ENCODE peak calls at places on chromosomes 7 and 10, in seven cellular contexts. One of them, this sample, is unnamed. For H3K9me3 and H3K4me1, the result is how much of the 10 kb centered on the place peaks cover.

GRCh38 chr7:138358850-138359341 is 101.2 kb upstream of the TRIM24 start:
- DNase-seq in neuronal stem cell: no peak
- DNase-seq in CD8-positive, alpha-beta memory T cell: no peak
- DNase-seq in stomach: no peak
- DNase-seq in tibial artery: no peak
- DNase-seq in heart right ventricle: no peak
- DNase-seq in tibial nerve: no peak
- DNase-seq in this sample: no peak

GRCh38 chr7:155000795-155001194 is 2.1 kb downstream of the PAXIP1 start:
- DNase-seq in neuronal stem cell: no peak
- DNase-seq in CD8-positive, alpha-beta memory T cell: no peak
- DNase-seq in stomach: no peak
- DNase-seq in tibial artery: no peak
- DNase-seq in heart right ventricle: no peak
- DNase-seq in tibial nerve: no peak
- DNase-seq in this sample: no peak

GRCh38 chr7:95899919-95900513 is 127.7 kb downstream of the DYNC1I1 start:
- DNase-seq in neuronal stem cell: no peak
- DNase-seq in CD8-positive, alpha-beta memory T cell: no peak
- DNase-seq in stomach: no peak
- DNase-seq in tibial artery: no peak
- DNase-seq in heart right ventricle: no peak
- DNase-seq in tibial nerve: no peak
- DNase-seq in this sample: no peak

GRCh38 chr10:112732277-112732891 is 217.7 kb upstream of the TCF7L2 start:
- DNase-seq in neuronal stem cell: peak
- DNase-seq in CD8-positive, alpha-beta memory T cell: no peak
- DNase-seq in stomach: no peak
- DNase-seq in tibial artery: no peak
- DNase-seq in heart right ventricle: no peak
- DNase-seq in tibial nerve: no peak
- DNase-seq in this sample: no peak

GRCh38 chr7:117402109-117402508 is 25.2 kb downstream of the ASZ1 start:
- DNase-seq in neuronal stem cell: no peak
- DNase-seq in CD8-positive, alpha-beta memory T cell: no peak
- DNase-seq in stomach: no peak
- DNase-seq in tibial artery: no peak
- DNase-seq in heart right ventricle: no peak
- DNase-seq in tibial nerve: no peak
- DNase-seq in this sample: no peak

GRCh38 chr10:24465899-24466615 is 257.1 kb downstream of the KIAA1217 start:
- DNase-seq in neuronal stem cell: no peak
- DNase-seq in CD8-positive, alpha-beta memory T cell: no peak
- DNase-seq in stomach: peak
- DNase-seq in tibial artery: no peak
- DNase-seq in heart right ventricle: no peak
- DNase-seq in tibial nerve: no peak
- DNase-seq in this sample: no peak

GRCh38 chr7:66837007-66837406 is 84.0 kb upstream of the TMEM248 start:
- DNase-seq in neuronal stem cell: no peak
- DNase-seq in CD8-positive, alpha-beta memory T cell: no peak
- DNase-seq in stomach: peak
- DNase-seq in tibial artery: no peak
- DNase-seq in heart right ventricle: no peak
- DNase-seq in tibial nerve: no peak
- DNase-seq in this sample: no peak

GRCh38 chr10:70693619-70694286 is 21.4 kb downstream of the ADAMTS14 start:
- DNase-seq in neuronal stem cell: no peak
- DNase-seq in CD8-positive, alpha-beta memory T cell: no peak
- DNase-seq in stomach: no peak
- DNase-seq in tibial artery: no peak
- DNase-seq in heart right ventricle: peak
- DNase-seq in tibial nerve: peak
- DNase-seq in this sample: no peak

GRCh38 chr10:61325596-61325995 is 127.6 kb downstream of the TMEM26 start:
- DNase-seq in neuronal stem cell: no peak
- DNase-seq in CD8-positive, alpha-beta memory T cell: no peak
- DNase-seq in stomach: no peak
- DNase-seq in tibial artery: no peak
- DNase-seq in heart right ventricle: no peak
- DNase-seq in tibial nerve: no peak
- DNase-seq in this sample: no peak

GRCh38 chr10:58189269-58189668 is 78.4 kb downstream of the IPMK start:
- DNase-seq in neuronal stem cell: no peak
- DNase-seq in CD8-positive, alpha-beta memory T cell: no peak
- DNase-seq in stomach: no peak
- DNase-seq in tibial artery: no peak
- DNase-seq in heart right ventricle: no peak
- DNase-seq in tibial nerve: no peak
- DNase-seq in this sample: no peak

GRCh38 chr10:84138478-84139125 is 707 bp upstream of the GHITM start:
- DNase-seq in neuronal stem cell: no peak
- DNase-seq in CD8-positive, alpha-beta memory T cell: peak
- DNase-seq in stomach: peak
- DNase-seq in tibial artery: no peak
- DNase-seq in heart right ventricle: peak
- DNase-seq in tibial nerve: no peak
- DNase-seq in this sample: no peak

GRCh38 chr7:44787041-44787440 is 9.4 kb upstream of the PPIA start:
- DNase-seq in neuronal stem cell: no peak
- DNase-seq in CD8-positive, alpha-beta memory T cell: no peak
- DNase-seq in stomach: no peak
- DNase-seq in tibial artery: no peak
- DNase-seq in heart right ventricle: no peak
- DNase-seq in tibial nerve: no peak
- DNase-seq in this sample: no peak

GRCh38 chr7:131235489-131236317 is 92.0 kb upstream of the MKLN1 start:
- DNase-seq in neuronal stem cell: no peak
- DNase-seq in CD8-positive, alpha-beta memory T cell: peak
- DNase-seq in stomach: peak
- DNase-seq in tibial artery: no peak
- DNase-seq in heart right ventricle: no peak
- DNase-seq in tibial nerve: no peak
- DNase-seq in this sample: peak

GRCh38 chr10:131272897-131273451 is 38.5 kb downstream of the TCERG1L start:
- DNase-seq in neuronal stem cell: no peak
- DNase-seq in CD8-positive, alpha-beta memory T cell: peak
- DNase-seq in stomach: no peak
- DNase-seq in tibial artery: no peak
- DNase-seq in heart right ventricle: no peak
- DNase-seq in tibial nerve: no peak
- DNase-seq in this sample: no peak

GRCh38 chr10:118101501-118101900 is 54.8 kb upstream of the RAB11FIP2 start:
- DNase-seq in neuronal stem cell: no peak
- DNase-seq in CD8-positive, alpha-beta memory T cell: no peak
- DNase-seq in stomach: no peak
- DNase-seq in tibial artery: no peak
- DNase-seq in heart right ventricle: no peak
- DNase-seq in tibial nerve: no peak
- DNase-seq in this sample: no peak

GRCh38 chr10:3746634-3747033 is 38.4 kb downstream of the KLF6 start:
- DNase-seq in neuronal stem cell: no peak
- DNase-seq in CD8-positive, alpha-beta memory T cell: no peak
- DNase-seq in stomach: no peak
- DNase-seq in tibial artery: no peak
- DNase-seq in heart right ventricle: no peak
- DNase-seq in tibial nerve: no peak
- DNase-seq in this sample: no peak

GRCh38 chr7:67341153-67341768 is 344.6 kb downstream of the TYW1 start:
- DNase-seq in neuronal stem cell: no peak
- DNase-seq in CD8-positive, alpha-beta memory T cell: no peak
- DNase-seq in stomach: no peak
- DNase-seq in tibial artery: no peak
- DNase-seq in heart right ventricle: no peak
- DNase-seq in tibial nerve: no peak
- DNase-seq in this sample: no peak

GRCh38 chr7:32248505-32248904 is 178.3 kb upstream of the PDE1C start:
- DNase-seq in neuronal stem cell: no peak
- DNase-seq in CD8-positive, alpha-beta memory T cell: no peak
- DNase-seq in stomach: no peak
- DNase-seq in tibial artery: no peak
- DNase-seq in heart right ventricle: no peak
- DNase-seq in tibial nerve: no peak
- DNase-seq in this sample: no peak

GRCh38 chr10:5165738-5166137 is 19.2 kb downstream of the AKR1C8 start:
- DNase-seq in neuronal stem cell: no peak
- DNase-seq in CD8-positive, alpha-beta memory T cell: no peak
- DNase-seq in stomach: no peak
- DNase-seq in tibial artery: no peak
- DNase-seq in heart right ventricle: no peak
- DNase-seq in tibial nerve: no peak
- DNase-seq in this sample: no peak
- H3K9me3 ChIP-seq in neuronal stem cell: under half
- H3K9me3 ChIP-seq in CD8-positive, alpha-beta memory T cell: under half
- H3K9me3 ChIP-seq in stomach: half or more
- H3K9me3 ChIP-seq in tibial artery: under half
- H3K9me3 ChIP-seq in heart right ventricle: under half
- H3K9me3 ChIP-seq in tibial nerve: half or more
- H3K9me3 ChIP-seq in this sample: under half

GRCh38 chr10:66880292-66880691 is 45.5 kb upstream of the LRRTM3 start:
- DNase-seq in neuronal stem cell: no peak
- DNase-seq in CD8-positive, alpha-beta memory T cell: no peak
- DNase-seq in stomach: no peak
- DNase-seq in tibial artery: no peak
- DNase-seq in heart right ventricle: no peak
- DNase-seq in tibial nerve: no peak
- DNase-seq in this sample: no peak
- H3K27ac ChIP-seq in neuronal stem cell: no peak
- H3K27ac ChIP-seq in CD8-positive, alpha-beta memory T cell: no peak
- H3K27ac ChIP-seq in stomach: no peak
- H3K27ac ChIP-seq in tibial artery: no peak
- H3K27ac ChIP-seq in heart right ventricle: peak
- H3K27ac ChIP-seq in tibial nerve: no peak
- H3K27ac ChIP-seq in this sample: no peak

GRCh38 chr10:71750986-71751385 is 22.3 kb downstream of the VSIR start:
- DNase-seq in neuronal stem cell: no peak
- DNase-seq in CD8-positive, alpha-beta memory T cell: no peak
- DNase-seq in stomach: no peak
- DNase-seq in tibial artery: no peak
- DNase-seq in heart right ventricle: no peak
- DNase-seq in tibial nerve: no peak
- DNase-seq in this sample: no peak
- H3K4me1 ChIP-seq in neuronal stem cell: under half
- H3K4me1 ChIP-seq in CD8-positive, alpha-beta memory T cell: half or more
- H3K4me1 ChIP-seq in stomach: half or more
- H3K4me1 ChIP-seq in tibial artery: under half
- H3K4me1 ChIP-seq in heart right ventricle: half or more
- H3K4me1 ChIP-seq in tibial nerve: half or more
- H3K4me1 ChIP-seq in this sample: under half

DNA sequence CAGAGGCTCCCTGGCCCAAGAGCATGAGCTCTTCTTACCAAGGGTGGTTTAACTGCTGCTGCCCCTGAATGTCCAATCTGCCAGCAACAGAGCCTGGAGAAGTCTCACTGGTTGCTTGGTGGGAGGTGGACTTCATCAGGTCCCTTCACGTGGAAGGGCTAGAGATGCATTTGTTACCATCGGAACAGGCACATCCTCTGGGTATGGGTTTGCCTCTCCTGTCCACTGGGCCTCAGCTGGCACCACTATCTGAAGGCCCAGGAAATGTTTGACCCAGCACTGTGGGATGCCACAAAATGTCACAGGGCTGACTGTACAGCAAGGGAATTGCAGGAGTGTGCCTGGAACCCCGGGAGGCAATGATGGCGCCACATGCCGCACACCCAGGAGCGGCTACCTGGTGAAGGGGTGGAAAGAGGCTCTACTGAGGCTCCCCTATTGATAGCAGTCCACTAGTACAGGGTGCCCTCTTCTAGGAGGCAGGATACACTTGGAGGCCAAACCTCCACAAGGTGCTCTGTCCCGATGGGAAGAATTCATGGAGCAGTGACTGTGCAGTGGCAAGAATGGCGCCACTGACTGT is 603.1 kb upstream of the MGMT start:
- DNase-seq in neuronal stem cell: no peak
- DNase-seq in CD8-positive, alpha-beta memory T cell: no peak
- DNase-seq in stomach: no peak
- DNase-seq in tibial artery: no peak
- DNase-seq in heart right ventricle: no peak
- DNase-seq in tibial nerve: no peak
- DNase-seq in this sample: no peak
- H3K9me3 ChIP-seq in neuronal stem cell: under half
- H3K9me3 ChIP-seq in CD8-positive, alpha-beta memory T cell: under half
- H3K9me3 ChIP-seq in stomach: under half
- H3K9me3 ChIP-seq in tibial artery: under half
- H3K9me3 ChIP-seq in heart right ventricle: under half
- H3K9me3 ChIP-seq in tibial nerve: under half
- H3K9me3 ChIP-seq in this sample: under half